ENCODE peak calls at places on chromosome 17, in five cellular contexts. P is heart left ventricle, I is AG10803, U is suprapubic skin, Y is ovary. E is an unnamed sample.

GRCh38 chr17:67095803-67096202 is 51.4 kb downstream of the CACNG1 start:
- DNase-seq in U (no peak), P (no peak), Y (no peak), I (peak), E (no peak)

GRCh38 chr17:65455154-65455971 is 106.1 kb downstream of the AXIN2 start:
- DNase-seq in P (no peak), I (no peak), U (no peak), Y (no peak), E (no peak)

GRCh38 chr17:35892091-35892637 is 12.0 kb upstream of the CCL5 start:
- DNase-seq in P (no peak), Y (no peak), U (no peak), I (no peak), E (no peak)

GRCh38 chr17:2852729-2853110 is 56.5 kb downstream of the RAP1GAP2 start:
- DNase-seq in Y (peak), U (no peak), I (no peak), P (no peak), E (no peak)

GRCh38 chr17:71494045-71494444 is 626.8 kb upstream of the SOX9 start:
- DNase-seq in U (no peak), Y (no peak), I (peak), P (no peak), E (no peak)

GRCh38 chr17:35809855-35810461 is 674 bp downstream of the TAF15 start:
- DNase-seq in P (no peak), Y (no peak), U (no peak), I (peak), E (no peak)

GRCh38 chr17:70327723-70328122 is 158.4 kb downstream of the KCNJ2 start:
- DNase-seq in Y (no peak), P (no peak), U (no peak), I (no peak), E (no peak)

GRCh38 chr17:330993-331701 is 21.5 kb downstream of the RPH3AL start:
- DNase-seq in P (peak), U (no peak), Y (peak), I (no peak), E (no peak)

GRCh38 chr17:72462814-72463213 is 342.0 kb downstream of the SOX9 start:
- DNase-seq in I (no peak), U (no peak), Y (no peak), P (no peak), E (no peak)

GRCh38 chr17:39738568-39738901 is 797 bp downstream of the GRB7 start:
- DNase-seq in P (no peak), I (no peak), U (no peak), Y (no peak), E (no peak)

GRCh38 chr17:27845264-27846041 is 45.1 kb upstream of the NOS2 start:
- DNase-seq in Y (no peak), U (no peak), I (no peak), P (no peak), E (no peak)

GRCh38 chr17:28899212-28899815 is 1.8 kb upstream of the FLOT2 start:
- DNase-seq in U (no peak), Y (no peak), I (no peak), P (no peak), E (no peak)

GRCh38 chr17:14580494-14580893 is 279.6 kb downstream of the HS3ST3B1 start:
- DNase-seq in U (no peak), Y (no peak), I (peak), P (no peak), E (no peak)

GRCh38 chr17:6162892-6163291 is 92.7 kb downstream of the WSCD1 start:
- DNase-seq in U (no peak), Y (no peak), P (no peak), I (no peak), E (no peak)

DNA sequence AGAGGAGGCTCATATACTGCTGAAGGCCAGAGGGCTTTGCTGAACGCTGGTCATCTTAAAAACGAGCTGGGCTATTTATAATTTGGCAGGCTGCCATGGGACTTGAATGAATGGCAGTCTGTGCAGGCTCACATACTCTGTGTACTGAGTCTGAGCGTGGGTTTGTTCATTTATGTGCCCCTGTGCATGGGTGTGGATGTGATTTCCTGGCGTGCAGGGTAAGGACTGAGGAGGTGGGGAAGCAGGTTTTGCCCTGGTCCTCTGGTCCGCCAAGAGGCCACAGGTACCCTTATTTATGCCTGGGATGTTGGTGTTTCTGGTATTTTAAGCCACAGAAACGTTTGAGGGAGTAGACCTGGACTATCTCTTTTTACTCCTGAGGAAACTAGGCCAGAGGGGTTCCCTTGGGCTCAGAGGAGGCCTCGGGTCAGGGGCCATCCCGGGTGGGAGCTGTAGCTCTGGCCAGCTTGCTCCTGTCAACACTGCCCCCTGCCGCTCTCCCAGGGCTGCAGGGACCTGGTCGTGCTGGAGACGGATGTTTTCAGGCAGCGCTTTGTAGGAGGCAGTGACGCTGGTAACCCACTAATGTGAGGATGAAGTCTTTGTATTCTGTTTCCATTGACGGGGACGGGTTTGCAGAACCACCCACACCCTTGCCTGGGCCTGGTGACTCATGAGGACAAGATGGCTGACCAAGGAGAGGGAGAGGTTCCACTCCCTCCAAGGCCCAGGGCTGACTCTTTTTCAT is 184.4 kb downstream of the MSI2 start:
- DNase-seq in U (no peak), I (peak), P (peak), Y (peak), E (no peak)
- TF ChIP-seq CTCF in U (peak), I (no peak), P (peak), Y (peak), E (peak)

GRCh38 chr17:81093576-81094223 is 58.7 kb downstream of the BAIAP2 start:
- DNase-seq in P (no peak), U (no peak), I (no peak), Y (no peak), E (no peak)

GRCh38 chr17:81096741-81097133 is 61.8 kb downstream of the BAIAP2 start:
- DNase-seq in Y (peak), I (no peak), P (no peak), U (no peak), E (no peak)

GRCh38 chr17:81095608-81095888 is 60.6 kb downstream of the BAIAP2 start:
- DNase-seq in P (no peak), Y (no peak), I (no peak), U (no peak), E (no peak)

GRCh38 chr17:81094224-81094743 is 59.3 kb downstream of the BAIAP2 start:
- DNase-seq in U (no peak), P (no peak), I (no peak), Y (no peak), E (no peak)

GRCh38 chr17:81094744-81095607 is 60.0 kb downstream of the BAIAP2 start:
- DNase-seq in I (peak), Y (peak), U (peak), P (peak), E (peak)
- TF ChIP-seq CTCF in I (no peak), Y (no peak), U (no peak), P (no peak), E (no peak)

DNA sequence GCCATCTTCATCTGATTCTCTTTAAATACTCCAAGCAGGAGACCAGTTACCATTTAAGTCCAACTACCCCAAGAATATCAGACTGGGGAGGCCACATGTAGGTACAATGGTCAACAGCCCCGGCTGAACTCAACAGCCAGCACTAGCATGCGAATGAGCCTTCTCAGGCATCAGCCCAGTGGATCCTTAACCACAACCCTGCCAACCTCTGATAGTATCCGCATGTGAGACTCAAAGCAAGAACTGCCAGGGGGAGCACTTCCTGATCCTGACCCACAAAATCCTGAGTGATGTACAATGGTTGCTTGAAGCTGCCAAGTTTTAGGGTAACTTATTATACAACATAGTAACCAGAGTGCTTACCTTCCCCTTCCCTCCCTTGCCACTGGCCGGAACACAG is 4.0 kb downstream of the PYY start:
- DNase-seq in Y (no peak), I (peak), U (no peak), P (no peak), E (no peak)
- TF ChIP-seq CTCF in Y (no peak), I (peak), U (no peak), P (no peak), E (no peak)

GRCh38 chr17:48816438-48816773 is 623 bp downstream of the TTLL6 start:
- DNase-seq in P (no peak), U (no peak), I (no peak), Y (no peak), E (no peak)

GRCh38 chr17:48816774-48817590 is at the start of gene TTLL6:
- DNase-seq in P (peak), I (peak), Y (peak), U (peak), E (peak)

GRCh38 chr17:48812001-48812400 is 5.0 kb downstream of the TTLL6 start:
- DNase-seq in I (no peak), Y (no peak), P (no peak), U (no peak), E (no peak)

GRCh38 chr17:48818361-48818841 is 1.4 kb upstream of the TTLL6 start:
- DNase-seq in U (no peak), P (no peak), Y (no peak), I (no peak), E (no peak)

DNA sequence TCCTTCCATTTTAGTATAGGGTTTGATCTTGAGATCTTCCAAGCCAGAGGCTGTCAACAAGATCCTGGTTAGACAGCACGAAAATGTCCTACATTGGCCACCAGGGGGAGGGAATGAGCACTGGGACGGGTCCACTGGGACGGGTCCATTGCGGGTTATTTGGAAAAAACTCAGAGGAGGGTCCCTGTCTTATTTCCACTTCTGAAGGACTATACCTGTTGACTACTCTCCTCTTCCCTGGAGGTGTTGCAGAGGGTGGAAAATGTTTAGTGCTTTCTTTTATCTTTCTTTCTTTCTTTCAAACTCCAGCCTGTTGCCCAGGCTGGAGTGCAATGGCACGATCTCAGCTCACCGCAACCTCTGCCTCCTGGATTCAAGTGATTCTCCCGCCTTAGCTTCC is 2.5 kb downstream of the TTLL6 start:
- DNase-seq in U (no peak), P (peak), Y (no peak), I (peak), E (no peak)
- TF ChIP-seq CTCF in U (peak), P (peak), Y (peak), I (peak), E (peak)

GRCh38 chr17:78986048-78986648 is 6.4 kb upstream of the LGALS3BP start:
- DNase-seq in U (no peak), P (no peak), I (peak), Y (no peak), E (no peak)
- TF ChIP-seq CTCF in U (no peak), P (peak), I (peak), Y (peak), E (peak)